ENCODE peak calls at places on chromosomes 6 and 20, in ten cellular contexts. One of them, this sample, is unnamed.

GRCh38 chr6:154548130-154548830 is 37.8 kb upstream of the CNKSR3 start:
- DNase-seq in Right ventricle myocardium inferior: no peak
- DNase-seq in occipital lobe: no peak
- DNase-seq in AG10803: peak; percentile 2
- DNase-seq in HuH-7.5: no peak
- DNase-seq in NCI-H1092: peak; percentile 56
- DNase-seq in activated naive CD8-positive, alpha-beta T cell treated with anti-CD3 and anti-CD28 coated beads, Interleukin-2, amount 50 U/mL, for 24 hours: no peak
- DNase-seq in CD4-positive, alpha-beta T cell: no peak
- DNase-seq in stimulated activated CD8-positive, alpha-beta memory T cell treated with anti-CD3 and anti-CD28 coated beads, Interleukin-4, amount 100 ng/mL, for 1 hour: no peak
- DNase-seq in IMR-90: peak; percentile 45
- DNase-seq in this sample: no peak

GRCh38 chr6:456358-456857 is 64.9 kb downstream of the IRF4 start:
- DNase-seq in activated naive CD8-positive, alpha-beta T cell treated with anti-CD3 and anti-CD28 coated beads, Interleukin-2, amount 50 U/mL, for 24 hours: no peak
- DNase-seq in stimulated activated CD8-positive, alpha-beta memory T cell treated with anti-CD3 and anti-CD28 coated beads, Interleukin-4, amount 100 ng/mL, for 1 hour: no peak
- DNase-seq in IMR-90: no peak
- DNase-seq in CD4-positive, alpha-beta T cell: no peak
- DNase-seq in occipital lobe: no peak
- DNase-seq in NCI-H1092: no peak
- DNase-seq in AG10803: no peak
- DNase-seq in HuH-7.5: no peak
- DNase-seq in Right ventricle myocardium inferior: no peak
- DNase-seq in this sample: no peak

GRCh38 chr20:25297141-25297905 is 49.4 kb downstream of the PYGB start:
- DNase-seq in CD4-positive, alpha-beta T cell: no peak
- DNase-seq in AG10803: no peak
- DNase-seq in HuH-7.5: no peak
- DNase-seq in Right ventricle myocardium inferior: peak; percentile 61
- DNase-seq in occipital lobe: no peak
- DNase-seq in activated naive CD8-positive, alpha-beta T cell treated with anti-CD3 and anti-CD28 coated beads, Interleukin-2, amount 50 U/mL, for 24 hours: no peak
- DNase-seq in stimulated activated CD8-positive, alpha-beta memory T cell treated with anti-CD3 and anti-CD28 coated beads, Interleukin-4, amount 100 ng/mL, for 1 hour: no peak
- DNase-seq in IMR-90: no peak
- DNase-seq in NCI-H1092: no peak
- DNase-seq in this sample: no peak

GRCh38 chr20:20546402-20546801 is 166.0 kb downstream of the RALGAPA2 start:
- DNase-seq in stimulated activated CD8-positive, alpha-beta memory T cell treated with anti-CD3 and anti-CD28 coated beads, Interleukin-4, amount 100 ng/mL, for 1 hour: no peak
- DNase-seq in activated naive CD8-positive, alpha-beta T cell treated with anti-CD3 and anti-CD28 coated beads, Interleukin-2, amount 50 U/mL, for 24 hours: no peak
- DNase-seq in occipital lobe: no peak
- DNase-seq in NCI-H1092: peak; percentile 47
- DNase-seq in CD4-positive, alpha-beta T cell: no peak
- DNase-seq in HuH-7.5: no peak
- DNase-seq in Right ventricle myocardium inferior: no peak
- DNase-seq in AG10803: no peak
- DNase-seq in IMR-90: no peak
- DNase-seq in this sample: no peak

GRCh38 chr6:69290116-69290515 is 506.7 kb downstream of the LMBRD1 start:
- DNase-seq in activated naive CD8-positive, alpha-beta T cell treated with anti-CD3 and anti-CD28 coated beads, Interleukin-2, amount 50 U/mL, for 24 hours: no peak
- DNase-seq in NCI-H1092: no peak
- DNase-seq in Right ventricle myocardium inferior: no peak
- DNase-seq in AG10803: no peak
- DNase-seq in HuH-7.5: no peak
- DNase-seq in occipital lobe: no peak
- DNase-seq in stimulated activated CD8-positive, alpha-beta memory T cell treated with anti-CD3 and anti-CD28 coated beads, Interleukin-4, amount 100 ng/mL, for 1 hour: no peak
- DNase-seq in CD4-positive, alpha-beta T cell: no peak
- DNase-seq in IMR-90: no peak
- DNase-seq in this sample: no peak

GRCh38 chr6:168447741-168448140 is 6.8 kb downstream of the SMOC2 start:
- DNase-seq in IMR-90: no peak
- DNase-seq in occipital lobe: no peak
- DNase-seq in stimulated activated CD8-positive, alpha-beta memory T cell treated with anti-CD3 and anti-CD28 coated beads, Interleukin-4, amount 100 ng/mL, for 1 hour: no peak
- DNase-seq in AG10803: no peak
- DNase-seq in CD4-positive, alpha-beta T cell: no peak
- DNase-seq in HuH-7.5: no peak
- DNase-seq in activated naive CD8-positive, alpha-beta T cell treated with anti-CD3 and anti-CD28 coated beads, Interleukin-2, amount 50 U/mL, for 24 hours: no peak
- DNase-seq in Right ventricle myocardium inferior: no peak
- DNase-seq in NCI-H1092: no peak
- DNase-seq in this sample: no peak

GRCh38 chr6:120357447-120357846 is 976.8 kb downstream of the TBC1D32 start:
- DNase-seq in NCI-H1092: no peak
- DNase-seq in IMR-90: no peak
- DNase-seq in AG10803: no peak
- DNase-seq in HuH-7.5: no peak
- DNase-seq in Right ventricle myocardium inferior: no peak
- DNase-seq in stimulated activated CD8-positive, alpha-beta memory T cell treated with anti-CD3 and anti-CD28 coated beads, Interleukin-4, amount 100 ng/mL, for 1 hour: no peak
- DNase-seq in occipital lobe: no peak
- DNase-seq in activated naive CD8-positive, alpha-beta T cell treated with anti-CD3 and anti-CD28 coated beads, Interleukin-2, amount 50 U/mL, for 24 hours: no peak
- DNase-seq in CD4-positive, alpha-beta T cell: no peak
- DNase-seq in this sample: no peak

GRCh38 chr20:32034581-32035397 is 17.3 kb upstream of the HCK start:
- DNase-seq in occipital lobe: no peak
- DNase-seq in Right ventricle myocardium inferior: no peak
- DNase-seq in activated naive CD8-positive, alpha-beta T cell treated with anti-CD3 and anti-CD28 coated beads, Interleukin-2, amount 50 U/mL, for 24 hours: no peak
- DNase-seq in NCI-H1092: no peak
- DNase-seq in IMR-90: no peak
- DNase-seq in stimulated activated CD8-positive, alpha-beta memory T cell treated with anti-CD3 and anti-CD28 coated beads, Interleukin-4, amount 100 ng/mL, for 1 hour: no peak
- DNase-seq in HuH-7.5: no peak
- DNase-seq in CD4-positive, alpha-beta T cell: no peak
- DNase-seq in AG10803: peak; percentile 33
- DNase-seq in this sample: no peak

GRCh38 chr6:141513830-141514229 is 618.9 kb upstream of the GJE1 start:
- DNase-seq in CD4-positive, alpha-beta T cell: no peak
- DNase-seq in Right ventricle myocardium inferior: no peak
- DNase-seq in IMR-90: no peak
- DNase-seq in occipital lobe: no peak
- DNase-seq in HuH-7.5: no peak
- DNase-seq in stimulated activated CD8-positive, alpha-beta memory T cell treated with anti-CD3 and anti-CD28 coated beads, Interleukin-4, amount 100 ng/mL, for 1 hour: no peak
- DNase-seq in AG10803: no peak
- DNase-seq in NCI-H1092: no peak
- DNase-seq in activated naive CD8-positive, alpha-beta T cell treated with anti-CD3 and anti-CD28 coated beads, Interleukin-2, amount 50 U/mL, for 24 hours: no peak
- DNase-seq in this sample: no peak

GRCh38 chr6:169722362-169723199 is 1.7 kb downstream of the PHF10 start:
- DNase-seq in activated naive CD8-positive, alpha-beta T cell treated with anti-CD3 and anti-CD28 coated beads, Interleukin-2, amount 50 U/mL, for 24 hours: peak; percentile 37
- DNase-seq in NCI-H1092: peak; percentile 17
- DNase-seq in HuH-7.5: peak; percentile 51
- DNase-seq in Right ventricle myocardium inferior: peak; percentile 77
- DNase-seq in occipital lobe: peak; percentile 25
- DNase-seq in IMR-90: peak; percentile 88
- DNase-seq in CD4-positive, alpha-beta T cell: peak; percentile 40
- DNase-seq in AG10803: peak; percentile 55
- DNase-seq in stimulated activated CD8-positive, alpha-beta memory T cell treated with anti-CD3 and anti-CD28 coated beads, Interleukin-4, amount 100 ng/mL, for 1 hour: no peak
- DNase-seq in this sample: no peak

GRCh38 chr6:84897874-84898635 is 133.7 kb upstream of the TBX18 start:
- DNase-seq in activated naive CD8-positive, alpha-beta T cell treated with anti-CD3 and anti-CD28 coated beads, Interleukin-2, amount 50 U/mL, for 24 hours: no peak
- DNase-seq in IMR-90: peak; percentile 2
- DNase-seq in AG10803: peak; percentile 35
- DNase-seq in NCI-H1092: no peak
- DNase-seq in Right ventricle myocardium inferior: no peak
- DNase-seq in CD4-positive, alpha-beta T cell: no peak
- DNase-seq in occipital lobe: no peak
- DNase-seq in stimulated activated CD8-positive, alpha-beta memory T cell treated with anti-CD3 and anti-CD28 coated beads, Interleukin-4, amount 100 ng/mL, for 1 hour: no peak
- DNase-seq in HuH-7.5: no peak
- DNase-seq in this sample: no peak

GRCh38 chr6:111823831-111824607 is 49.2 kb downstream of the FYN start:
- DNase-seq in occipital lobe: no peak
- DNase-seq in CD4-positive, alpha-beta T cell: no peak
- DNase-seq in activated naive CD8-positive, alpha-beta T cell treated with anti-CD3 and anti-CD28 coated beads, Interleukin-2, amount 50 U/mL, for 24 hours: no peak
- DNase-seq in stimulated activated CD8-positive, alpha-beta memory T cell treated with anti-CD3 and anti-CD28 coated beads, Interleukin-4, amount 100 ng/mL, for 1 hour: no peak
- DNase-seq in AG10803: peak; percentile 62
- DNase-seq in Right ventricle myocardium inferior: no peak
- DNase-seq in HuH-7.5: no peak
- DNase-seq in NCI-H1092: no peak
- DNase-seq in IMR-90: peak; percentile 86
- DNase-seq in this sample: no peak

GRCh38 chr6:6689413-6690143 is 101.1 kb downstream of the LY86 start:
- DNase-seq in HuH-7.5: no peak
- DNase-seq in IMR-90: peak; percentile 24
- DNase-seq in stimulated activated CD8-positive, alpha-beta memory T cell treated with anti-CD3 and anti-CD28 coated beads, Interleukin-4, amount 100 ng/mL, for 1 hour: no peak
- DNase-seq in Right ventricle myocardium inferior: no peak
- DNase-seq in NCI-H1092: no peak
- DNase-seq in AG10803: peak; percentile 72
- DNase-seq in occipital lobe: no peak
- DNase-seq in CD4-positive, alpha-beta T cell: no peak
- DNase-seq in activated naive CD8-positive, alpha-beta T cell treated with anti-CD3 and anti-CD28 coated beads, Interleukin-2, amount 50 U/mL, for 24 hours: no peak
- DNase-seq in this sample: no peak